ENCODE peak calls at places on chromosomes 2 and 18, in seven cellular contexts. Q, R, H, W, N, D and J are unnamed samples.

GRCh38 chr2:99818842-99819241 is 323.5 kb downstream of the AFF3 start:
- DNase-seq in Q (no peak), R (no peak), H (no peak), W (peak; percentile 30), N (peak; percentile 53), D (no peak), J (no peak)

GRCh38 chr2:230938098-230938497 is 13.1 kb upstream of the GPR55 start:
- DNase-seq in Q (no peak), R (no peak), H (no peak), W (no peak), N (no peak), D (no peak), J (no peak)

GRCh38 chr18:23284629-23285028 is 149.3 kb downstream of the CABLES1 start:
- DNase-seq in Q (no peak), R (no peak), H (no peak), W (no peak), N (no peak), D (no peak), J (no peak)

GRCh38 chr2:241213567-241213966 is 25.1 kb downstream of the ANO7 start:
- DNase-seq in Q (no peak), R (no peak), H (no peak), W (no peak), N (no peak), D (no peak), J (no peak)

GRCh38 chr2:20539133-20539719 is 92.4 kb downstream of the RHOB start:
- DNase-seq in Q (no peak), R (no peak), H (no peak), W (no peak), N (peak; percentile 14), D (no peak), J (no peak)

GRCh38 chr2:18398833-18399232 is 161.6 kb downstream of the RDH14 start:
- DNase-seq in Q (no peak), R (no peak), H (no peak), W (no peak), N (peak; percentile 57), D (no peak), J (no peak)

GRCh38 chr2:161208527-161209139 is 48.4 kb downstream of the TANK start:
- DNase-seq in Q (no peak), R (no peak), H (no peak), W (no peak), N (peak; percentile 73), D (peak; percentile 17), J (no peak)

GRCh38 chr2:160165996-160166395 is 34.1 kb downstream of the ITGB6 start:
- DNase-seq in Q (no peak), R (no peak), H (no peak), W (no peak), N (no peak), D (no peak), J (no peak)

GRCh38 chr2:216242365-216242764 is 129.9 kb downstream of the MARCHF4 start:
- DNase-seq in Q (no peak), R (no peak), H (no peak), W (peak; percentile 29), N (peak; percentile 9), D (no peak), J (no peak)

GRCh38 chr18:48345596-48345995 is 63.6 kb downstream of the ZBTB7C start:
- DNase-seq in Q (no peak), R (no peak), H (no peak), W (no peak), N (peak; percentile 33), D (no peak), J (no peak)

GRCh38 chr2:34365937-34366336 is 766.8 kb upstream of the FAM98A start:
- DNase-seq in Q (no peak), R (no peak), H (no peak), W (no peak), N (no peak), D (no peak), J (peak; percentile 12)
- TF ChIP-seq CTCF in Q (no peak), R (no peak), H (no peak), W (no peak), N (no peak), D (no peak), J (no peak)

GRCh38 chr18:54162431-54162830 is 62.0 kb downstream of the MBD2 start:
- DNase-seq in Q (no peak), R (no peak), H (no peak), W (no peak), N (peak; percentile 64), D (peak; percentile 74), J (no peak)
- TF ChIP-seq CTCF in Q (no peak), R (no peak), H (no peak), W (no peak), N (no peak), D (no peak), J (no peak)

GRCh38 chr2:237691908-237692600 is 64.7 kb downstream of the LRRFIP1 start:
- DNase-seq in Q (peak; percentile 88), R (peak; percentile 99), H (peak; percentile 96), W (peak; percentile 99), N (peak; percentile 90), D (no peak), J (peak; percentile 96)
- TF ChIP-seq CTCF in Q (no peak), R (no peak), H (no peak), W (no peak), N (no peak), D (no peak), J (no peak)

DNA sequence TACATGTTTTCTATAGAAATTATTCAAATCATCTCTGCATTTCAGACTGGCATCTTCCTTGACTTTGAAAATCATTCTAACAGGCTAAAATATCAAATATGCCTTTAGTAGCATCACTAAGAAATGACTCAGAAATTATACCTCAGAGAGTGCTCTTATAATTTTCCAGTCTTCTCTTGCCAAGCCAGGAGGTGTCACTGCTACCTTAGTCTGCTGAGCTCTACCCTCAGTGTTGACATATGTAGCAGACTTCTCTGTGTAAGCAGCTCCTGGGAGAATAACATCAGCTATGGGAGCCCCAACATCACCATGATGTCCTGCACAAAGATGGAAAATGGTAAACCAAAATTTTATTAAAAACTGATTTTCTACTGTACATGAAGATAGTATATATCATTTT is 31.6 kb downstream of the NDUFS1 start:
- DNase-seq in Q (no peak), R (no peak), H (no peak), W (no peak), N (no peak), D (no peak), J (no peak)
- TF ChIP-seq CTCF in Q (no peak), R (no peak), H (no peak), W (no peak), N (no peak), D (no peak), J (no peak)

DNA sequence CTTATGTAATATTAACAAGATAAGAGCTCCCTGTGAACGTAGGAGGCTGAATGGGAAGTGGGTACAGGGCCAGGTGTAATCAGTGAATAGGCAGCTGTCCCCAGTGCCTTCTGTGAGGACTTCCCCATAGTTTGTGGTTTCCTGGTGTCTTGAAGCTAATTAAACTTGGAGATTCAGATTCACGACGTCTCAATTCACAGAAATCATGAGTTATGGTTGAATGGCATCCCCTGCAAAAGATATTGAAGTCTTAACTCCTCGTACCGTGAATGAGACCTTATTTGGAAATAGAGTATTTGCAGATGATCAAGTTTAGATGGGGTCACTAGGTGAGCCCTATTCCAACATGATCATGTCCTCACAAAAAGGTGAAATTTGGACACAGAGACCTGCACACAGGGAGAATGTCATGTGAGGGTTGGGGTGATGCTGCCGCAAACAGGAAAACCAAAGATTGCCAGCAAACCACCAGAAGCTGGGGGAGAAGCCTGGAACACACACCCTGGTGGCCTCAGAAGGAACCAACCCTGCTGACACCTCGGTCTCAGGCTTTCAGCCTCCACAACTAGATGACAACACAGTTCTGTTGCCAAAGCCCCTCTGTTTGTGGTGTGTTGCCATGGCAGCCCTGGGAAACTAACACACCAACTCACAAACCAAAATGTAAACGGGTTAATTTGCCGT is 13.2 kb downstream of the ARL4C start:
- DNase-seq in Q (no peak), R (peak; percentile 60), H (no peak), W (no peak), N (no peak), D (no peak), J (peak; percentile 11)
- TF ChIP-seq CTCF in Q (no peak), R (peak; percentile 38), H (no peak), W (peak; percentile 16), N (no peak), D (no peak), J (peak; percentile 20)

GRCh38 chr2:74632209-74632938 is 15.8 kb downstream of the M1AP start:
- DNase-seq in Q (no peak), R (no peak), H (peak; percentile 63), W (no peak), N (peak; percentile 43), D (no peak), J (no peak)
- TF ChIP-seq CTCF in Q (no peak), R (no peak), H (no peak), W (peak; percentile 25), N (peak; percentile 16), D (peak; percentile 1), J (no peak)

GRCh38 chr2:219279151-219279915 is at the start of gene DNAJB2:
- DNase-seq in Q (peak; percentile 96), R (peak; percentile 99), H (peak; percentile 99), W (peak; percentile 99), N (peak; percentile 99), D (peak; percentile 93), J (peak; percentile 95)
- TF ChIP-seq CTCF in Q (peak; percentile 12), R (no peak), H (no peak), W (peak; percentile 31), N (no peak), D (peak; percentile 2), J (no peak)

DNA sequence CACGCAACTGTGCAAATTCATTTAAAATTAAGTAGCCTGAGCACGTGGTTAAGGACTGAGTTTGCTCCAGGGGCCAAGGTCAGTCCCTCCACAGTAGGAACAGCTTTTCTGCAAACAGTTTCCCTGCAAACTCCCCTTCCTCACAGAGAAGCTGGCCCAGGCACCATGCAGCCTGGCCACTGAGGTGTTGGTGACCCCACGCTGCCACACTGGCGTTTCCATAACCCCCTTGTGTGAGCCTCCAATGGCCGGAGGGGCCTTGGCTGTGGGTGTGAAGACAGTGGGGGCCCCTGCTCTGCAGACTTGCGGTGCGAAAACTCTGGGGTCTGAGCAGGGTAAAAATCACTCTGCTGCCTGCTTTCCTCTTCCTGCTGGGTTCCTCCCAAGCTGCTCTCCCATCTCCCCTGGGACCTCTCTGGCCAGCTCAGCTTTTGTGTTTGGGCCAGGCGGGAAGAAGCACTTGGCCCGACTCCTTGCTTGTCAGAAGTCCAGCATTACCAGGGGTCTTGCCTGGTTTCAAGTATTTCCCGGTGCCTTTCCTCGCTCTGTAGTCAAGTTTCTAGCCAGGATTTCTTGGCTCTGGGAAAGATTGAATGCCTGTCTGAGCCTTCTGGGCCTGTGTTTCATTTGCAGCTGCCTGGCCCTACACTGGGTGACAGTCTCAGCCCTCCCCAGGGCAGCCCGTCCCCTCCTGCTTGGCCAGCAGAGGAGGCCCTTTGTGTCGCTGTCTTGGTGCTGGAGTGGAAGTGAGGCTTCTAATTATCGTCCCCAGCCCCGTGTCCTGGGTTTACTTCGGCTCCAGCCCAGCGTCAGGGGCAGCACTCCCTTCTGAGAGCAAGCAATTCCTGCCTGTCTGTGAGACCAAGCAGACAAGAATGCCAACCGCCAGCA is 131.4 kb upstream of the SLC1A4 start:
- DNase-seq in Q (no peak), R (no peak), H (peak; percentile 48), W (peak; percentile 47), N (peak; percentile 96), D (no peak), J (no peak)
- TF ChIP-seq CTCF in Q (no peak), R (no peak), H (no peak), W (no peak), N (no peak), D (no peak), J (no peak)